ENCODE peak calls at places on chromosomes 4 and X, in eight cellular contexts. N is A549, E is endothelial cell of umbilical vein, F is K562, R is HepG2, A is GM12878, O is SK-N-SH, X is H1. B is an unnamed sample.

GRCh38 chrX:130268500-130269170 is at the start of gene ZNF280C:
- DNase-seq in N (peak; percentile 97), E (peak; percentile 91), F (peak; percentile 92), R (peak; percentile 75), A (peak; percentile 70), O (peak; percentile 90), X (peak; percentile 82), B (peak; percentile 91)

GRCh38 chr4:162485486-162485885 is 321.7 kb upstream of the FSTL5 start:
- DNase-seq in N (no peak), E (no peak), F (no peak), R (no peak), A (no peak), O (no peak), X (no peak), B (no peak)

GRCh38 chrX:96183843-96184242 is 500.8 kb upstream of the DIAPH2 start:
- DNase-seq in N (peak; percentile 11), E (peak; percentile 6), F (no peak), R (no peak), A (no peak), O (no peak), X (no peak), B (no peak)

GRCh38 chr4:123060039-123060770 is 137.8 kb upstream of the NUDT6 start:
- DNase-seq in N (no peak), E (no peak), F (no peak), R (no peak), A (no peak), O (no peak), X (no peak), B (no peak)

GRCh38 chr4:47646372-47646771 is 161.3 kb downstream of the ATP10D start:
- DNase-seq in N (no peak), E (no peak), F (no peak), R (no peak), A (no peak), O (no peak), X (no peak), B (no peak)

GRCh38 chr4:14871676-14872430 is 130.4 kb upstream of the CPEB2 start:
- DNase-seq in N (peak; percentile 25), E (peak; percentile 6), F (peak; percentile 18), R (peak; percentile 3), A (no peak), O (no peak), X (peak; percentile 61), B (peak; percentile 2)

GRCh38 chr4:127856485-127857447 is 23.9 kb upstream of the PLK4 start:
- DNase-seq in N (no peak), E (no peak), F (no peak), R (no peak), A (peak; percentile 60), O (no peak), X (no peak), B (no peak)

GRCh38 chr4:8880851-8881250 is 9.2 kb upstream of the HMX1 start:
- DNase-seq in N (no peak), E (no peak), F (no peak), R (no peak), A (no peak), O (no peak), X (no peak), B (no peak)

GRCh38 chr4:21728231-21728758 is 220.3 kb downstream of the KCNIP4 start:
- DNase-seq in N (no peak), E (no peak), F (no peak), R (no peak), A (no peak), O (no peak), X (no peak), B (no peak)

GRCh38 chr4:153243464-153243863 is 39.2 kb downstream of the TRIM2 start:
- DNase-seq in N (no peak), E (no peak), F (no peak), R (no peak), A (no peak), O (no peak), X (no peak), B (no peak)

GRCh38 chr4:3371038-3371437 is 70.7 kb upstream of the HGFAC start:
- DNase-seq in N (no peak), E (peak; percentile 38), F (no peak), R (no peak), A (no peak), O (peak; percentile 31), X (no peak), B (no peak)

GRCh38 chr4:152687974-152688599 is 8.3 kb upstream of the TMEM154 start:
- DNase-seq in N (no peak), E (no peak), F (no peak), R (no peak), A (no peak), O (no peak), X (no peak), B (no peak)

GRCh38 chr4:33715996-33716395 is 2528.3 kb downstream of the ARAP2 start:
- DNase-seq in N (no peak), E (no peak), F (no peak), R (no peak), A (no peak), O (peak; percentile 5), X (no peak), B (no peak)

GRCh38 chrX:43836435-43837184 is 45.6 kb downstream of the MAOB start:
- DNase-seq in N (peak; percentile 24), E (peak; percentile 35), F (peak; percentile 7), R (peak; percentile 12), A (no peak), O (peak; percentile 12), X (no peak), B (peak; percentile 7)

GRCh38 chr4:104905546-104905945 is 241.1 kb upstream of the TET2 start:
- DNase-seq in N (no peak), E (no peak), F (no peak), R (no peak), A (no peak), O (no peak), X (no peak), B (no peak)

GRCh38 chrX:132217203-132218073 is 1.8 kb downstream of the RAP2C start:
- DNase-seq in N (peak; percentile 87), E (peak; percentile 77), F (peak; percentile 87), R (peak; percentile 77), A (peak; percentile 57), O (peak; percentile 77), X (peak; percentile 66), B (peak; percentile 74)
- TF ChIP-seq MAX in N (peak; percentile 14), E (no peak), F (peak; percentile 12), R (peak; percentile 31), A (no peak), O (peak; percentile 66), X (peak; percentile 26), B (peak; percentile 28)

GRCh38 chr4:156676116-156676851 is 295.3 kb downstream of the PDGFC start:
- DNase-seq in N (no peak), E (no peak), F (no peak), R (no peak), A (no peak), O (no peak), X (no peak), B (no peak)

GRCh38 chr4:156672924-156673323 is 298.7 kb downstream of the PDGFC start:
- DNase-seq in N (no peak), E (no peak), F (no peak), R (no peak), A (no peak), O (no peak), X (no peak), B (peak; percentile 26)

GRCh38 chr4:156677136-156677535 is 294.5 kb downstream of the PDGFC start:
- DNase-seq in N (peak; percentile 52), E (peak; percentile 19), F (no peak), R (peak; percentile 38), A (no peak), O (peak; percentile 22), X (no peak), B (peak; percentile 64)

GRCh38 chr4:156672492-156672891 is 299.1 kb downstream of the PDGFC start:
- DNase-seq in N (no peak), E (no peak), F (no peak), R (no peak), A (no peak), O (no peak), X (no peak), B (no peak)

DNA sequence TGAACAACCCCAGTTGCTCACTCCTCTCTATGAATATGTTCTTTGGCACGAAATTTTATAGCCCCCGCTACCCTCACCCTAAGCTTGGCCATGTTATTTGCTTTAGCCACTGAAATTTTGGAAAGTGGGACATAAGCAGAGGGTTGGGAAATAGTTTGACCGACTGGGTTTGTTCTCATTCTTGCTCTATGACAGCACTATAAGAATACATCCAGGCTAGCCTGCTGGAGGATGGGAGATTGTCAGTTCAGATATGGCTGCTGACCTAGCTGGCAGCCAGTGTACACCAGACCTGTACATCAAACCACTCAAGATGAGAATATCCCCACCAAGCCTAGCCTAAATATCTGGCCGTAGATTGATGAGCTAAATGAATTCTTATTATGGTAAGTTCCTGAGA is 298.1 kb downstream of the PDGFC start:
- DNase-seq in N (no peak), E (no peak), F (no peak), R (no peak), A (no peak), O (no peak), X (no peak), B (no peak)
- H3K4me2 ChIP-seq in N (no peak overlapping the region), E (no peak overlapping the region), F (no peak overlapping the region), R (no peak overlapping the region), A (no peak overlapping the region), O (peak overlapping the region; percentile 35), X (no peak overlapping the region), B (peak overlapping the region; percentile 53)

GRCh38 chr4:142452132-142452855 is 393.8 kb downstream of the INPP4B start:
- DNase-seq in N (no peak), E (no peak), F (no peak), R (no peak), A (no peak), O (no peak), X (no peak), B (no peak)
- TF ChIP-seq MAX in N (no peak), E (no peak), F (no peak), R (no peak), A (no peak), O (no peak), X (no peak), B (no peak)

GRCh38 chrX:101385795-101386541 is at the start of gene BTK:
- DNase-seq in N (no peak), E (no peak), F (peak; percentile 84), R (no peak), A (peak; percentile 68), O (no peak), X (no peak), B (no peak)
- H3K4me2 ChIP-seq in N (no peak within 1 kb of the TSS), E (no peak within 1 kb of the TSS), F (peak within 1 kb of the TSS; percentile 92), R (no peak within 1 kb of the TSS), A (peak within 1 kb of the TSS; percentile 82), O (no peak within 1 kb of the TSS), X (no peak within 1 kb of the TSS), B (no peak within 1 kb of the TSS)

B was measured in HCT116.